ENCODE peak calls at places on chromosome 21, in ten cellular contexts. T is breast epithelium, Y is tibial nerve, M is esophagus squamous epithelium, O is heart left ventricle, J is transverse colon, L is sigmoid colon, U is H1, F is right lobe of liver, Q is thyroid gland. H is an unnamed sample. For H3K4me1 and H3K36me3, the result is how much of the 10 kb centered on the place peaks cover.

GRCh38 chr21:25995283-25995682 is 175.3 kb downstream of the APP start:
- DNase-seq in O (no peak), F (no peak), Y (no peak), J (no peak), M (no peak), T (no peak), U (no peak), L (no peak), Q (no peak), H (no peak)

GRCh38 chr21:46194374-46195334 is 10.4 kb upstream of the SPATC1L start:
- DNase-seq in O (no peak), M (no peak), J (no peak), U (no peak), F (no peak), T (peak), L (peak), Q (peak), Y (no peak), H (peak)

GRCh38 chr21:26982767-26983166 is 15.9 kb upstream of the ADAMTS5 start:
- DNase-seq in Q (peak), F (no peak), L (no peak), J (no peak), O (no peak), T (no peak), Y (no peak), M (no peak), U (no peak), H (no peak)

GRCh38 chr21:46125846-46126301 is 28.0 kb downstream of the COL6A2 start:
- DNase-seq in T (no peak), O (peak), F (peak), J (peak), L (peak), Q (no peak), U (no peak), Y (no peak), M (no peak), H (no peak)

GRCh38 chr21:23740463-23740862 is 1866.8 kb downstream of the MRPL39 start:
- DNase-seq in Y (no peak), F (no peak), L (no peak), T (no peak), J (no peak), O (no peak), Q (no peak), M (no peak), U (no peak), H (no peak)

GRCh38 chr21:32994305-32994704 is 31.4 kb upstream of the OLIG2 start:
- DNase-seq in Q (no peak), F (no peak), Y (no peak), T (no peak), M (no peak), J (no peak), O (no peak), L (no peak), U (no peak), H (no peak)

GRCh38 chr21:35775778-35776515 is 284.4 kb downstream of the SETD4 start:
- DNase-seq in M (no peak), O (no peak), J (no peak), L (no peak), T (no peak), F (no peak), U (no peak), Q (no peak), Y (no peak), H (no peak)

GRCh38 chr21:40043423-40043822 is 176.2 kb downstream of the PCP4 start:
- DNase-seq in T (no peak), Q (no peak), Y (no peak), O (no peak), L (no peak), U (no peak), J (no peak), M (no peak), F (no peak), H (no peak)

GRCh38 chr21:45471229-45472052 is 66.5 kb downstream of the COL18A1 start:
- DNase-seq in Q (no peak), F (peak), L (peak), U (no peak), Y (peak), M (no peak), J (no peak), T (no peak), O (peak), H (no peak)

GRCh38 chr21:37146320-37147225 is 73.5 kb downstream of the TTC3 start:
- DNase-seq in L (no peak), M (no peak), U (no peak), O (no peak), Y (no peak), Q (no peak), F (no peak), T (no peak), J (no peak), H (no peak)

GRCh38 chr21:31262728-31263127 is 81.3 kb downstream of the TIAM1 start:
- DNase-seq in L (no peak), U (no peak), J (no peak), T (no peak), F (no peak), O (no peak), M (no peak), Q (no peak), Y (no peak), H (no peak)

GRCh38 chr21:36830041-36830440 is 131.1 kb downstream of the SIM2 start:
- DNase-seq in Y (no peak), U (no peak), L (no peak), J (no peak), T (no peak), F (no peak), O (no peak), Q (no peak), M (no peak), H (no peak)

DNA sequence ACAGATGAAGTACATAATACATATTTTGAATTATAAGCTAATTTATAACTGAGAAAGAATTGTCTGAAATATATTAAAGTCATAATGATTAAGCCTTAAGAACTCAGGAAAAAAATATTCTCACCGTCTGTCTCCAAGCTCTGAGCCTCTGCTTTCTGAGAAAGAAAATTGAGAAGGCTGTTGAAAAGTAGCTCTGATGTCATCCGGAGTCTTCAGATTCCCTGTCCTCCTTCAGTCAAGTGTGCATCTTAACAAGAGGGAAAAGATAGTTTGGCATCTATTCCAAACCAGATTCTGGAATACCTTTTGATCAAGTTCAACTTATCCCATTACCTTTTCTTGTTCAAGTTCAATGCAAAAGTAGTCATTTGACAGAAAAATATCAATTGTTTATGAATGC is 50.6 kb downstream of the NRIP1 start:
- DNase-seq in L (no peak), M (no peak), Q (no peak), T (no peak), U (no peak), J (no peak), O (no peak), F (no peak), Y (no peak), H (no peak)
- TF ChIP-seq POLR2A in L (no peak), M (no peak), Q (no peak), T (no peak), U (no peak), J (no peak), O (no peak), F (no peak), Y (no peak), H (no peak)

DNA sequence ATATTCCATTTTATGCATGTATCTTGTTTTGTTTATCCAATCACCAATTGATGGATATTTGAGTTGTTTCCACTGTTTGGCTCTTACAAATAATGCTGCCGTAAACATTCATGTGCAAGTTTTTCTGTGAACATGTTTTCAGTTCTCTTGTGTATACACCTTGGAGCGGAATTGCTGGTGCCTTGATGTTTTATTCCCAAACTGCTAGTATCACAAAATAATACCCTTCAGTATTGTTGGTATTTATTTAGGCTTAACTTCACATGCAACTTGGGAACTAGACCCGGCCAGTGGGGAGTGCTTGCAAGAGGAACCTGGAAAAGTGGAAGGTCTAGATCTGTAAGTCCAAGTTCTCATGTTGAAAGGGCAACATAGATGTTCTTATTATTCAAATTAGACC is 115.9 kb downstream of the CRYAA start:
- DNase-seq in Q (no peak), U (no peak), M (no peak), J (no peak), Y (no peak), F (no peak), L (no peak), T (no peak), O (peak), H (no peak)
- H3K4me1 ChIP-seq in Q (under half), U (under half), M (under half), J (under half), Y (under half), F (under half), L (under half), T (under half), O (under half), H (under half)

GRCh38 chr21:17796503-17796902 is 22.7 kb downstream of the C21orf91 start:
- DNase-seq in M (no peak), J (no peak), Y (no peak), T (no peak), Q (no peak), U (no peak), F (no peak), L (no peak), O (no peak), H (no peak)
- H3K36me3 ChIP-seq in M (under half), J (under half), Y (under half), T (under half), Q (under half), U (under half), F (under half), L (under half), O (under half), H (under half)

DNA sequence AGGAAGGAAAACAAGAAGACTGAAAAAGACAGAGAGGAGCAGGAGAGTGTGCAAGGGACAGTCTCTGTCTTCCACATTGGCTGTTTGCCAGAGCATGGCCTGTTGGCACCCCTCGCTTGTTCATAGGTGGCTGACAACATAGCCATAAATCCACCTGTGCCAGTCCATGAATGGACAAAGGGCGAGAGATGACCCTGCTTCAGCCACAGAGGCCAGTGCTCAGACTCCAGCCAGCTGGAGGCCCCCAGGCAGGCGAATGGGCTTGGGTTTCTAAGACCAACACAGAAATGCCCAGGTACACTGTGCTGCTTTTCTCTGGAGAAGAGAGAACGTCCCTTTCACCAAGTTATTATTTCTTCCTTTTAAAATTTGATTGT is 60.6 kb downstream of the RIPK4 start:
- DNase-seq in O (no peak), L (no peak), Q (peak), Y (no peak), F (no peak), J (peak), U (no peak), M (no peak), T (no peak), H (no peak)
- TF ChIP-seq POLR2A in O (no peak), L (no peak), Q (no peak), Y (no peak), F (no peak), J (no peak), U (no peak), M (no peak), T (no peak), H (no peak)

GRCh38 chr21:41766883-41767605 is at the start of gene RIPK4:
- DNase-seq in O (no peak), F (peak), Q (peak), Y (no peak), U (peak), J (peak), T (peak), L (peak), M (no peak), H (no peak)

GRCh38 chr21:41769106-41769505 is 2.3 kb upstream of the RIPK4 start:
- DNase-seq in T (peak), O (no peak), U (no peak), L (no peak), Y (no peak), Q (no peak), M (no peak), F (no peak), J (no peak), H (no peak)

GRCh38 chr21:41768371-41769042 is 1.7 kb upstream of the RIPK4 start:
- DNase-seq in Y (no peak), Q (peak), M (no peak), F (peak), U (no peak), J (peak), O (no peak), T (peak), L (peak), H (no peak)

GRCh38 chr21:41766051-41766882 is 585 bp downstream of the RIPK4 start:
- DNase-seq in Y (no peak), T (no peak), M (no peak), U (no peak), O (no peak), J (no peak), L (peak), F (no peak), Q (peak), H (no peak)

GRCh38 chr21:41767606-41768370 is 936 bp upstream of the RIPK4 start:
- DNase-seq in L (peak), M (no peak), J (no peak), O (no peak), U (no peak), F (no peak), Y (no peak), Q (peak), T (no peak), H (no peak)
- H3K4me1 ChIP-seq in L (under half), M (half or more), J (under half), O (under half), U (under half), F (under half), Y (under half), Q (under half), T (under half), H (under half)

GRCh38 chr21:43689556-43690337 is 29.2 kb upstream of the PDXK start:
- DNase-seq in M (no peak), U (no peak), F (no peak), O (no peak), T (no peak), Q (no peak), L (no peak), J (no peak), Y (no peak), H (no peak)
- H3K36me3 ChIP-seq in M (under half), U (half or more), F (under half), O (half or more), T (under half), Q (half or more), L (under half), J (under half), Y (half or more), H (half or more)